ENCODE peak calls at places on chromosomes 11 and 22, in ten cellular contexts. K, W, I, V, N, G, X, L, M and Z are unnamed samples.

GRCh38 chr11:90218606-90219005 is 4.2 kb downstream of the CHORDC1 start:
- DNase-seq in V (no peak), X (no peak), K (no peak), G (no peak), W (no peak), I (no peak), L (no peak), M (no peak), N (no peak), Z (no peak)

GRCh38 chr22:48628891-48629559 is 1198.6 kb downstream of the BRD1 start:
- DNase-seq in N (no peak), G (no peak), I (no peak), V (no peak), K (no peak), M (no peak), W (no peak), X (no peak), L (no peak), Z (no peak)

GRCh38 chr11:133238455-133238854 is 293.8 kb downstream of the OPCML start:
- DNase-seq in M (no peak), X (no peak), K (no peak), W (no peak), V (no peak), L (no peak), N (no peak), I (no peak), G (no peak), Z (no peak)

GRCh38 chr11:30564994-30565393 is 21.2 kb downstream of the MPPED2 start:
- DNase-seq in I (no peak), V (no peak), X (no peak), G (no peak), L (no peak), K (no peak), M (no peak), N (no peak), W (no peak), Z (no peak)

GRCh38 chr22:45381348-45381747 is 32.1 kb downstream of the SMC1B start:
- DNase-seq in K (no peak), L (no peak), V (no peak), W (no peak), X (no peak), N (no peak), G (no peak), I (no peak), M (no peak), Z (no peak)

GRCh38 chr22:37806409-37807338 is 1.1 kb upstream of the GCAT start:
- DNase-seq in G (no peak), W (no peak), V (no peak), K (no peak), X (no peak), M (no peak), N (no peak), L (no peak), I (no peak), Z (no peak)

GRCh38 chr11:4626207-4627105 is 10.8 kb upstream of the OR51D1 start:
- DNase-seq in N (peak), I (no peak), V (peak), X (no peak), W (peak), G (no peak), K (peak), M (peak), L (peak), Z (peak)

GRCh38 chr11:12007769-12008737 is at the start of gene DKK3:
- DNase-seq in W (no peak), N (no peak), G (no peak), I (no peak), X (no peak), V (no peak), M (no peak), L (no peak), K (no peak), Z (no peak)

GRCh38 chr11:112623057-112623456 is 338.2 kb upstream of the NCAM1 start:
- DNase-seq in N (no peak), V (no peak), I (no peak), G (no peak), X (no peak), K (no peak), W (no peak), L (no peak), M (no peak), Z (no peak)

GRCh38 chr11:17498058-17498457 is 21.4 kb upstream of the ABCC8 start:
- DNase-seq in M (no peak), K (no peak), X (peak), V (no peak), G (no peak), W (no peak), I (no peak), N (no peak), L (no peak), Z (no peak)

GRCh38 chr22:40709752-40710413 is 30.6 kb downstream of the MCHR1 start:
- DNase-seq in I (no peak), L (no peak), K (no peak), X (no peak), M (no peak), G (no peak), W (no peak), N (no peak), V (no peak), Z (no peak)

GRCh38 chr11:82869657-82870056 is 30.6 kb downstream of the PRCP start:
- DNase-seq in I (no peak), G (no peak), M (no peak), W (no peak), X (no peak), N (no peak), L (no peak), K (no peak), V (no peak), Z (no peak)

GRCh38 chr22:40743740-40744139 is 64.5 kb downstream of the MCHR1 start:
- DNase-seq in W (no peak), I (no peak), X (no peak), M (no peak), K (no peak), L (no peak), V (no peak), G (no peak), N (no peak), Z (no peak)

GRCh38 chr22:47064016-47064415 is 301.6 kb downstream of the TBC1D22A start:
- DNase-seq in K (no peak), I (no peak), N (no peak), W (no peak), M (no peak), G (no peak), V (no peak), L (no peak), X (peak), Z (no peak)

GRCh38 chr11:33957304-33957917 is 65.5 kb upstream of the LMO2 start:
- DNase-seq in G (no peak), W (no peak), M (no peak), I (no peak), V (no peak), X (no peak), L (no peak), N (no peak), K (no peak), Z (no peak)

GRCh38 chr11:1559103-1559951 is 12.7 kb downstream of the DUSP8 start:
- DNase-seq in L (no peak), K (peak), V (no peak), W (no peak), N (no peak), X (peak), M (no peak), I (no peak), G (no peak), Z (peak)

GRCh38 chr11:75324189-75324588 is 27.3 kb downstream of the ARRB1 start:
- DNase-seq in N (no peak), G (no peak), K (no peak), L (no peak), X (no peak), M (no peak), W (no peak), V (no peak), I (no peak), Z (no peak)

GRCh38 chr11:34028407-34028804 is 23.1 kb upstream of the CAPRIN1 start:
- DNase-seq in L (no peak), X (peak), V (no peak), N (no peak), M (no peak), K (no peak), I (no peak), W (no peak), G (no peak), Z (no peak)

GRCh38 chr11:28964811-28965210 is 856.6 kb downstream of the METTL15 start:
- DNase-seq in W (no peak), V (no peak), X (no peak), K (no peak), N (no peak), L (no peak), G (no peak), M (no peak), I (no peak), Z (no peak)

GRCh38 chr22:36197601-36198146 is 3.9 kb downstream of the APOL4 start:
- DNase-seq in G (no peak), N (no peak), X (no peak), L (no peak), W (peak), V (no peak), M (no peak), I (no peak), K (no peak), Z (no peak)

GRCh38 chr22:49845241-49845640 is 8.4 kb upstream of the ZBED4 start:
- DNase-seq in K (no peak), M (no peak), N (no peak), L (no peak), I (no peak), V (no peak), W (no peak), X (peak), G (no peak), Z (no peak)

GRCh38 chr22:31281733-31282132 is 10.6 kb downstream of the PIK3IP1 start:
- DNase-seq in V (no peak), G (no peak), M (no peak), I (no peak), X (no peak), W (no peak), L (no peak), N (no peak), K (no peak), Z (no peak)